ENCODE peak calls at places on chromosomes 11 and 22, in five cellular contexts. D, B, Z, G and O are unnamed samples.

GRCh38 chr22:31229402-31230140 is 17.5 kb downstream of the LIMK2 start:
- DNase-seq in D (no peak), G (peak), Z (no peak), B (no peak), O (no peak)

GRCh38 chr11:126878892-126879291 is 121.7 kb downstream of the KIRREL3 start:
- DNase-seq in Z (no peak), B (no peak), D (no peak), G (no peak), O (no peak)

GRCh38 chr22:19097518-19097917 is 24.7 kb downstream of the DGCR2 start:
- DNase-seq in Z (no peak), D (no peak), B (no peak), G (no peak), O (no peak)

GRCh38 chr11:134942633-134943032 is 530.6 kb upstream of the B3GAT1 start:
- DNase-seq in Z (no peak), G (no peak), B (no peak), D (peak), O (no peak)

GRCh38 chr11:21564095-21564494 is 628.8 kb upstream of the ANO5 start:
- DNase-seq in D (no peak), Z (no peak), B (no peak), G (no peak), O (no peak)

GRCh38 chr11:76337918-76338317 is 43.0 kb downstream of the THAP12 start:
- DNase-seq in B (no peak), Z (no peak), G (no peak), D (no peak), O (no peak)

GRCh38 chr11:27701262-27702105 is 1.2 kb upstream of the BDNF start:
- DNase-seq in G (peak), D (peak), B (no peak), Z (no peak), O (no peak)

GRCh38 chr11:126257764-126258163 is 10.9 kb downstream of the SRPRA start:
- DNase-seq in D (peak), Z (no peak), G (peak), B (no peak), O (no peak)

GRCh38 chr22:48091656-48092223 is 1329.3 kb downstream of the TBC1D22A start:
- DNase-seq in G (no peak), Z (no peak), D (no peak), B (no peak), O (no peak)

GRCh38 chr11:134652586-134653255 is 240.7 kb upstream of the B3GAT1 start:
- DNase-seq in D (no peak), B (no peak), G (no peak), Z (no peak), O (no peak)

GRCh38 chr11:86160546-86161149 is 83.9 kb upstream of the EED start:
- DNase-seq in G (peak), B (no peak), D (peak), Z (no peak), O (no peak)

GRCh38 chr11:13289081-13289480 is 11.5 kb downstream of the BMAL1 start:
- DNase-seq in Z (no peak), D (peak), B (no peak), G (peak), O (no peak)